ENCODE peak calls at places on chromosomes 3 and 15, in six cellular contexts. V, K, N, Y, S and Z are unnamed samples.

GRCh38 chr3:52851348-52851747 is 16.5 kb upstream of the MUSTN1 start:
- DNase-seq in V (peak), N (peak), Y (peak), S (peak), K (peak), Z (peak)

GRCh38 chr3:183212565-183212964 is 40.5 kb upstream of the B3GNT5 start:
- DNase-seq in V (no peak), K (no peak), S (no peak), N (no peak), Y (no peak), Z (no peak)

GRCh38 chr3:62562596-62562995 is 189.2 kb upstream of the FEZF2 start:
- DNase-seq in K (no peak), S (no peak), V (no peak), Y (peak), N (no peak), Z (no peak)

GRCh38 chr3:129793947-129794318 is 99.6 kb downstream of the TMCC1 start:
- DNase-seq in N (peak), V (peak), K (peak), Y (no peak), S (no peak), Z (peak)

GRCh38 chr3:67415504-67415903 is 238.9 kb downstream of the SUCLG2 start:
- DNase-seq in S (no peak), K (no peak), N (no peak), V (no peak), Y (peak), Z (no peak)

GRCh38 chr3:71601811-71602210 is 18.3 kb upstream of the FOXP1 start:
- DNase-seq in S (no peak), N (no peak), K (no peak), V (no peak), Y (peak), Z (peak)

GRCh38 chr3:42647821-42648459 is 5.6 kb upstream of the ZBTB47 start:
- DNase-seq in N (peak), S (no peak), Y (no peak), V (no peak), K (no peak), Z (peak)

GRCh38 chr3:24387000-24387399 is 107.7 kb downstream of the THRB start:
- DNase-seq in K (no peak), S (peak), Y (no peak), N (no peak), V (no peak), Z (no peak)

GRCh38 chr15:70466305-70466704 is 297.1 kb downstream of the UACA start:
- DNase-seq in V (no peak), S (no peak), N (no peak), K (no peak), Y (no peak), Z (no peak)

GRCh38 chr15:57048930-57049550 is 130.6 kb downstream of the TCF12 start:
- DNase-seq in K (no peak), Y (peak), N (no peak), S (peak), V (peak), Z (no peak)

GRCh38 chr3:160574636-160575035 is 9.3 kb upstream of the KPNA4 start:
- DNase-seq in K (no peak), S (no peak), N (no peak), Y (no peak), V (no peak), Z (no peak)

GRCh38 chr15:32903591-32903990 is 185.8 kb downstream of the GREM1 start:
- DNase-seq in K (no peak), N (no peak), S (no peak), Y (no peak), V (no peak), Z (no peak)

GRCh38 chr3:196406806-196407470 is 25.3 kb downstream of the UBXN7 start:
- DNase-seq in K (no peak), S (peak), Y (peak), V (peak), N (no peak), Z (peak)

GRCh38 chr3:147449669-147450068 is 40.5 kb downstream of the ZIC1 start:
- DNase-seq in N (no peak), V (no peak), K (no peak), Y (no peak), S (no peak), Z (peak)

GRCh38 chr3:7876741-7877297 is 624.8 kb upstream of the LMCD1 start:
- DNase-seq in N (no peak), K (no peak), Y (no peak), V (no peak), S (no peak), Z (peak)

GRCh38 chr3:156685752-156686151 is 11.4 kb downstream of the TIPARP start:
- DNase-seq in S (no peak), N (no peak), Y (no peak), K (no peak), V (peak), Z (peak)

GRCh38 chr3:187518207-187518606 is 150.0 kb downstream of the RTP4 start:
- DNase-seq in V (no peak), N (no peak), Y (no peak), K (no peak), S (no peak), Z (no peak)

GRCh38 chr3:65503776-65504175 is 534.9 kb downstream of the MAGI1 start:
- DNase-seq in N (no peak), K (no peak), V (no peak), Y (no peak), S (peak), Z (no peak)

GRCh38 chr3:65507446-65507845 is 531.3 kb downstream of the MAGI1 start:
- DNase-seq in N (no peak), Y (no peak), K (no peak), V (no peak), S (no peak), Z (no peak)

GRCh38 chr3:65508743-65509422 is 529.8 kb downstream of the MAGI1 start:
- DNase-seq in V (no peak), N (no peak), Y (no peak), K (no peak), S (no peak), Z (peak)
- H2BK5ac ChIP-seq in V (no peak), N (peak), Y (no peak), K (no peak), S (peak), Z (no peak)

GRCh38 chr3:57877116-57877515 is 121.0 kb downstream of the SLMAP start:
- DNase-seq in V (peak), Y (peak), N (no peak), K (no peak), S (no peak), Z (no peak)
- H3K27ac ChIP-seq in V (no peak), Y (no peak), N (no peak), K (no peak), S (no peak), Z (no peak)

GRCh38 chr3:110686691-110687090 is 384.9 kb upstream of the NECTIN3 start:
- DNase-seq in S (no peak), K (no peak), N (no peak), V (no peak), Y (peak), Z (no peak)

GRCh38 chr3:110680365-110680909 is 391.2 kb upstream of the NECTIN3 start:
- DNase-seq in N (no peak), Y (peak), V (no peak), K (no peak), S (no peak), Z (no peak)

GRCh38 chr3:110687138-110687537 is 384.5 kb upstream of the NECTIN3 start:
- DNase-seq in Y (peak), N (no peak), V (no peak), S (no peak), K (no peak), Z (no peak)

GRCh38 chr3:110684436-110684835 is 387.2 kb upstream of the NECTIN3 start:
- DNase-seq in N (no peak), K (no peak), Y (no peak), S (no peak), V (no peak), Z (no peak)

GRCh38 chr3:110685630-110686029 is 386.0 kb upstream of the NECTIN3 start:
- DNase-seq in S (no peak), V (no peak), K (no peak), N (no peak), Y (no peak), Z (no peak)
- H2BK5ac ChIP-seq in S (no peak), V (no peak), K (no peak), N (no peak), Y (no peak), Z (no peak)

GRCh38 chr15:81031203-81031602 is 30.5 kb downstream of the TLNRD1 start:
- DNase-seq in N (no peak), V (no peak), S (no peak), Y (no peak), K (no peak), Z (no peak)
- H3K27ac ChIP-seq in N (no peak), V (no peak), S (no peak), Y (no peak), K (no peak), Z (no peak)

DNA sequence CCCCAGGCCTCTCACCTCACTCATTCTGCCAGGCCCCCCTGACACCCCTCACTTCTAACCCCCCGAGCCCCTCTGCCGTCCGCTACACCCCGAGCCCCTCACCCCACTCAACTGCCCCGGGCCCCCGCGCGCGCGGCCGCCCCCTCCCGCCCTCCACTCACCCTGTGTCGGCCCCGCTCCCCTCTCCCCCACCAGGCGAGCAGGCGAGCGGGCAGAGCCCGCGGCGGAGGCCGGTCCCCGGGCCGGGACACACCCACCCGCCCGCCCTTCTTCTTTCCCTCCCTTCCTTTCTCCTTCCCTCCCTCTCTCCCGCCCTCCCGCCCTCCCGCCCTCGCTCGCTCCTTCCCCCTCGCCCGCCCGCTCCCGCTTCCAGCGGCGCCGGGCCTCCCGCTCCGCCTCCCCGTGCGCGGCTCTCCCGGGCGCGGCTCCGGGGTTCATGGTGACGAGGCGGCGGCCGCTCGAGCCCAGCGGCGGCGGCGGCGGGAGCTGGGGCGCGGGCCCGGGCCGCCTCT is at the start of gene CTDSPL:
- DNase-seq in S (no peak), K (peak), Y (peak), V (peak), N (peak), Z (peak)
- H2BK5ac ChIP-seq in S (peak), K (peak), Y (peak), V (peak), N (no peak), Z (no peak)

GRCh38 chr3:15280853-15281532 is 51.4 kb downstream of the SH3BP5 start:
- DNase-seq in N (no peak), Y (no peak), K (no peak), V (no peak), S (peak), Z (no peak)

GRCh38 chr3:15279671-15280402 is 52.5 kb downstream of the SH3BP5 start:
- DNase-seq in V (no peak), K (no peak), S (no peak), Y (no peak), N (no peak), Z (no peak)

GRCh38 chr3:15283702-15284101 is 48.7 kb downstream of the SH3BP5 start:
- DNase-seq in N (no peak), Y (no peak), K (no peak), S (no peak), V (no peak), Z (no peak)

GRCh38 chr3:15284121-15284889 is 48.1 kb downstream of the SH3BP5 start:
- DNase-seq in V (no peak), K (no peak), S (no peak), Y (no peak), N (no peak), Z (no peak)

DNA sequence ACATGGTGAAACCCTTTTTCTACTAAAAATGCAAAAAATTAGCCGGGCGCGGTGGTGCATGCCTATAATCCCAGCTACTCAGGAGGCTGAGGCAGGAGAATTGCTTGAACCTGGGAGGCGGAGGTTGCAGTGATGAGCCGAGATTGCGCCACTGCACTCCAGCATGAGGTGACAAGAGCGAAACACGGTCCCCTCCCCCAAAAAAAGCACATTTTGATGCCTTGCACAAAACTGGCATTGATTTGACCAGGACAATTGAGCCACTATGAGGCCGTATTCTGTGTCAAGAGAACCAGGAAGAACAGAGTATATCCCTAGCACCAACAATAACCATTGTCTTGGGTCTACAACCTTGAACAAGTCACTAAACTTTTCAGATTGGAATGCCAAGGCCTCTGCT is 50.6 kb downstream of the SH3BP5 start:
- DNase-seq in Y (no peak), V (no peak), N (no peak), K (no peak), S (no peak), Z (no peak)
- H3K27ac ChIP-seq in Y (no peak), V (no peak), N (no peak), K (no peak), S (peak), Z (no peak)

DNA sequence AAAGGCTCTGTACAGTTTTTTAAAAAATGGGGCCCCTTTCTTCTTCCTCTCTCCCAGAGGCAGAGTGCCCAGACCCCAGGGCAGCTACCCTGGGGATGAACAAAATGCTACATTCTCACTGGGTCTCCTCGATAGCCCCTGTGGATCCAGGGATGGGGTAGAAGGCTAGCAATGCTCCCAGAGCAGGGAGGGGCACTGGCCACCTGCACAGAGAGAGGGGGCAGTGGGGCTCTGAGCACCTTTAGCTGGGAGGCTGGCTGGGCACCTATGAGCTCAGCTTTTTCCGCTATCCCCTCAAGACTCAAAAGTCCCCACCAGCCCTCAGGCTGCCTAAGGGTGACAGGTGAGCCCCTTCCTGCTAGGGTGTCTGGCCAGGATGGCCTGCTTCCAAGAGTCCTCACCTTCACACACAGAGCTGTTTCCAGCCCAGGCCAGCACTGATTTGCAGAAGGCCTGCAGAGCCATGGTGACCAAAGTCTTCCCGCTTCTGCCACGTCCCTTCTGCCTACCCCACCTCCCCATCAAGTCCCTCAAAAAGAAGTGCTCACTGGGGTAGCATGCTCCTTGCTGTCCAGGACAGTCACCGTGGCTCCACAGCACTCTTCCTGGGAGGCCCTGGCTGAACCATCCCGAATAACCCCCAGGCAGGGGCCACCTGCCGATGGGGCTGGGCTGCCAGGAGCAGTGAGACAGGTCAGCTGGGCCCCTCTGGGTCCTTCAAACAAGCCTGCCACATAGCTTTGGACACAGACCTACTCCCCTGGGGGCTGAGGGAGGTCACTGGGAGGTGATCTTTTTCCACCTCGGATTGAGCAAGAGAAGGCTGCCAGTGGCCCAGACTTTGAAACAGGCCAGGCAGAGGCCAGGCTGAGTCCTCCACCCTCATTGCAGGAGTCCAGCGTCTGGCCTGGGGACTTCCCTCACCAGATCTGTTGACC is 20.4 kb downstream of the BMF start:
- DNase-seq in V (peak), S (peak), K (no peak), N (no peak), Y (no peak), Z (no peak)
- H2BK5ac ChIP-seq in V (peak), S (peak), K (peak), N (no peak), Y (peak), Z (peak)

DNA sequence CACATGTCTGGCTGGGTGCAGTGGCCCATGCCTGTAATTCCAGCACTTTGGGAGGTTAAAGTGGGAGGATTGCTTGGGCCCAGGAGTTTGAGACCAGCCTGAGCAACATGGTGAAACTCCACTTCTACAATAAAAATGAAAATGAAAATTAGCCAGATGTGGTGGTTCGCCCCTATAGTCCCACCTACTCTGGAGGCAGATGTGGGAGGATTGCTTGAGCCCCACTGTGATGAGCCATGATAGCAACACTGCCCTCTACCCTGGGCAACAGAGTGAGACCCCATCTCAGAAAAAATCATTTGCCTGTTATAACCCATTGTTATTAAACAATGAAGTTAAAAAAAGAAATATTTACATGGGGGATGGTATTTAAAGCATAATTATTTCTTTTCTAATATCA is 240.1 kb upstream of the ZPLD1 start:
- DNase-seq in Y (no peak), N (no peak), K (no peak), S (no peak), V (no peak), Z (no peak)
- H3K27ac ChIP-seq in Y (no peak), N (no peak), K (no peak), S (no peak), V (no peak), Z (no peak)

GRCh38 chr3:86547697-86548096 is 443.3 kb downstream of the VGLL3 start:
- DNase-seq in S (no peak), Y (no peak), K (no peak), N (peak), V (no peak), Z (peak)
- H2BK5ac ChIP-seq in S (no peak), Y (no peak), K (no peak), N (no peak), V (no peak), Z (no peak)